ENCODE peak calls at places on chromosomes 7 and 10, in seven cellular contexts. B, Q, A, C, U, T and W are unnamed samples. For H3K79me2, the result is how much of the 10 kb centered on the place peaks cover.

GRCh38 chr10:130471486-130471885 is 335.3 kb downstream of the GLRX3 start:
- DNase-seq in B (no peak), Q (no peak), A (no peak), C (no peak), U (no peak), T (no peak), W (no peak)

GRCh38 chr7:191105-192034 is 1.0 kb upstream of the FAM20C start:
- DNase-seq in B (peak), Q (no peak), A (peak), C (no peak), U (no peak), T (peak), W (peak)

GRCh38 chr7:28536259-28536658 is 123.9 kb downstream of the CREB5 start:
- DNase-seq in B (no peak), Q (peak), A (peak), C (peak), U (no peak), T (peak), W (peak)

GRCh38 chr10:25867321-25867720 is 66.7 kb upstream of the MYO3A start:
- DNase-seq in B (no peak), Q (no peak), A (peak), C (no peak), U (no peak), T (no peak), W (no peak)

GRCh38 chr7:32142649-32143048 is 72.4 kb upstream of the PDE1C start:
- DNase-seq in B (no peak), Q (no peak), A (peak), C (no peak), U (no peak), T (no peak), W (no peak)

GRCh38 chr7:69992938-69993337 is 394.7 kb downstream of the AUTS2 start:
- DNase-seq in B (no peak), Q (no peak), A (no peak), C (no peak), U (no peak), T (no peak), W (no peak)

GRCh38 chr7:157458254-157458633 is 121.4 kb downstream of the DNAJB6 start:
- DNase-seq in B (no peak), Q (no peak), A (no peak), C (peak), U (no peak), T (no peak), W (no peak)

GRCh38 chr7:47480576-47481538 is 101.1 kb downstream of the TNS3 start:
- DNase-seq in B (no peak), Q (peak), A (no peak), C (no peak), U (peak), T (no peak), W (peak)

GRCh38 chr7:79982151-79982770 is 152.4 kb upstream of the GNAI1 start:
- DNase-seq in B (peak), Q (no peak), A (peak), C (no peak), U (no peak), T (no peak), W (no peak)

GRCh38 chr10:117830832-117831231 is 215.9 kb downstream of the RAB11FIP2 start:
- DNase-seq in B (no peak), Q (peak), A (no peak), C (no peak), U (no peak), T (no peak), W (peak)

GRCh38 chr7:114085592-114086490 is 167.0 kb upstream of the PPP1R3A start:
- DNase-seq in B (peak), Q (peak), A (peak), C (peak), U (no peak), T (peak), W (peak)

GRCh38 chr7:151699920-151700319 is 177.0 kb downstream of the PRKAG2 start:
- DNase-seq in B (no peak), Q (no peak), A (peak), C (no peak), U (no peak), T (no peak), W (no peak)

GRCh38 chr7:141700848-141701371 is 1.1 kb downstream of the DENND11 start:
- DNase-seq in B (peak), Q (peak), A (peak), C (no peak), U (no peak), T (no peak), W (no peak)

GRCh38 chr7:37832194-37832593 is 16.2 kb upstream of the NME8 start:
- DNase-seq in B (peak), Q (no peak), A (peak), C (no peak), U (no peak), T (peak), W (no peak)

GRCh38 chr7:907158-907980 is 31.0 kb downstream of the GET4 start:
- DNase-seq in B (no peak), Q (no peak), A (peak), C (no peak), U (no peak), T (no peak), W (no peak)

GRCh38 chr10:111076682-111077661 is at the start of gene ADRA2A:
- DNase-seq in B (peak), Q (peak), A (peak), C (no peak), U (no peak), T (peak), W (peak)

GRCh38 chr7:155857141-155857540 is 44.9 kb upstream of the SHH start:
- DNase-seq in B (no peak), Q (no peak), A (no peak), C (no peak), U (no peak), T (no peak), W (no peak)

GRCh38 chr7:50587737-50588136 is 22.5 kb upstream of the DDC start:
- DNase-seq in B (no peak), Q (no peak), A (no peak), C (no peak), U (no peak), T (no peak), W (no peak)

GRCh38 chr7:135716677-135717238 is 11.2 kb downstream of the SLC13A4 start:
- DNase-seq in B (peak), Q (no peak), A (peak), C (peak), U (no peak), T (no peak), W (no peak)

GRCh38 chr10:33143160-33143728 is 185.2 kb upstream of the ITGB1 start:
- DNase-seq in B (no peak), Q (no peak), A (peak), C (no peak), U (no peak), T (no peak), W (no peak)

GRCh38 chr7:94907420-94908203 is at the start of gene PPP1R9A:
- DNase-seq in B (peak), Q (peak), A (peak), C (no peak), U (no peak), T (peak), W (peak)

GRCh38 chr10:130127612-130128607 is 8.3 kb upstream of the GLRX3 start:
- DNase-seq in B (peak), Q (peak), A (peak), C (no peak), U (peak), T (peak), W (peak)

GRCh38 chr7:26060713-26061339 is 91.2 kb upstream of the NFE2L3 start:
- DNase-seq in B (no peak), Q (no peak), A (no peak), C (no peak), U (no peak), T (no peak), W (no peak)
- H3K4me2 ChIP-seq in B (no peak), Q (peak), A (no peak), C (no peak), U (no peak), T (no peak), W (no peak)

GRCh38 chr7:130947792-130948580 is 214.0 kb upstream of the KLF14 start:
- DNase-seq in B (no peak), Q (no peak), A (no peak), C (no peak), U (no peak), T (no peak), W (no peak)
- H2AFZ ChIP-seq in B (no peak), Q (no peak), A (no peak), C (no peak), U (no peak), T (no peak), W (no peak)

GRCh38 chr10:35331894-35332640 is 4.2 kb upstream of the CCNY start:
- DNase-seq in B (no peak), Q (no peak), A (peak), C (peak), U (no peak), T (peak), W (no peak)
- H3K79me2 ChIP-seq in B (half or more), Q (under half), A (half or more), C (half or more), U (under half), T (half or more), W (half or more)

GRCh38 chr10:116669080-116669479 is 48.3 kb downstream of the PNLIPRP2 start:
- DNase-seq in B (no peak), Q (no peak), A (peak), C (no peak), U (no peak), T (no peak), W (no peak)
- H3K4me2 ChIP-seq in B (no peak), Q (peak), A (no peak), C (no peak), U (no peak), T (peak), W (peak)

GRCh38 chr7:76303057-76303828 is 770 bp downstream of the HSPB1 start:
- DNase-seq in B (peak), Q (peak), A (peak), C (peak), U (peak), T (peak), W (peak)

GRCh38 chr7:76303829-76304505 is 1.5 kb downstream of the HSPB1 start:
- DNase-seq in B (no peak), Q (no peak), A (peak), C (peak), U (no peak), T (peak), W (no peak)

GRCh38 chr7:76300210-76300731 is 2.2 kb upstream of the HSPB1 start:
- DNase-seq in B (no peak), Q (no peak), A (peak), C (peak), U (no peak), T (peak), W (no peak)

GRCh38 chr7:76301000-76301399 is 1.5 kb upstream of the HSPB1 start:
- DNase-seq in B (no peak), Q (no peak), A (no peak), C (no peak), U (no peak), T (no peak), W (no peak)

GRCh38 chr7:76302299-76303056 is at the start of gene HSPB1:
- DNase-seq in B (peak), Q (peak), A (peak), C (peak), U (peak), T (peak), W (peak)
- H2AFZ ChIP-seq in B (peak), Q (peak), A (peak), C (peak), U (peak), T (peak), W (peak)

DNA sequence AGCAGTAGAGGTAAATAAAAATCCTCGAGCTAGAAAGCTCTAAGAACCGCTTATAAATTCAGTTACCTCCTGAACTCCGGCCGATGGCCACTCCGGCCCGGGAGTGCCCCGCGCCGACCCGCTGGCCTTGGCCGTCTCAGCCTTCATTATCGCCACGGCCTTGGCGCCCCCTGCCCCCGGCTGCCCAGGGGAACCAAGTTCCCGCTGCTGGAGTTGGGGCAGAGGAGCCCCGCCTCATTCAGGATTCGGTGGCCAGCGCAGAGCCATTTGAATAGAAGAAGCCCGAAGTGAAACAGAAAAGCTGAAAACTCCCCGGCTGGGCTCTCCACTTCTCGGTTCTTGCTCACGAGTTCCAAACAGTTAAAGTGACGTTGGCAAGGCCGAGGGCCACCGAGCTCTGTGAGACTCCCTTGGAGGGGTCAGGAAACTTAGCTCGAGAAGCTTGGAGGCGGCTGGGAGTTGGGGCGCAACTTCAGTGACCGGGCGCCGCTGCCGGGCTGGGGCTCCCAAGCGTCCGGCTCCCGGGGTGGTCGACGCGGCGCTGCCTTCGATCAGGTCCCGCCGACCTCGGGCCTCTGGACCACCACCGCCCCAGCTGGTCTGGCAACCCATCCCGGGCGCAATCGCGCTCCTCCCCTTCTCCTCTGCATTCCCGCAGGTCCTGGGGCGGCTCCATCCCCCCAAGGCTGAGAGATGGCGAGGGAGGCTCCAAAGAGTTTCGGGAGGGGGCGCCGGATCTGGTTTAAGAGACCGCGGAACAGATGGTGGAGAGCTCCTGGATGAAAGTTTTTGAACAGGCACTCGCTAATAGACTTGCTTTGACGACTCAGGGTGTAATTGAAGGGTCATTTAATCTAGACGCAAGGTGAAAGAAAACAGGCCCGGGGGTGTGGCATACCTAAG is 5.8 kb upstream of the FEZF1 start:
- DNase-seq in B (no peak), Q (peak), A (peak), C (no peak), U (no peak), T (peak), W (peak)
- H3K79me2 ChIP-seq in B (under half), Q (under half), A (under half), C (under half), U (under half), T (under half), W (half or more)

DNA sequence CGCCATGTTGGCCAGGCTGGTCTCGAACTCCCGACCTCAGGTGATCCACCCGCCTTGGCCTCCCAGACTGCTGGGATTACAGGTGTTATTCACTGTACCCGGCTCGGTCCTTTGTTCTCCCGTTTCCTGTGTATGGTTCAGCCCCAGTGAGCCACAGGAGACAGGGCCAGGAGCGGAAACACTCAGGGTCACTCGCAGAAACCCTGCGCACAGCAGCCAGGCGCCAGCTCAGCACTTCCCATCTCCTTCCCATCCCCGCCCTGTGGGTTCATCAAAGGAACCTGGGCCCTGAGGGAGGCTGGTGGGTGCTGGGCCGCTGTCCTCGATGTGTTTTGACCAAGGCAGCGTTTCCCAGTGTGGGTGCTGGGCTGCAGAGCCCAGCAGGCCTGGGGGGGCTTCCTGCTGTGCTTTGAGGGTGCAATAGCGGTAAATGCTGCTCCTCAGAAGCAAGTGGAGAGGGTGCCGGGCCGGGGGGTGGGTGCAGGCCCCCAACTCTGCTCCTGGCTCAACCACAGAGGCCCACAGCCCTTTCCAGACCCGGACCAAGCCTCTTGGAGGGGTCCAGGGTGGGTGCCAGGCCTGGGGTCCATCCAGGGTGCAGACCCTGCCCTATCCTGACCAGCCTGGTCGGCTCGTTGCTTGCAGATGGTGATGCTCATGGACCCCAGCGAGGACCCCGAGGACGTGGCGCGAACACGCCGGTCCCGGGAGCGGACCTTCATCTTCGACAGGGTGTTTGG is 15.3 kb upstream of the CHST12 start:
- DNase-seq in B (no peak), Q (no peak), A (no peak), C (no peak), U (no peak), T (no peak), W (no peak)
- H3K4me2 ChIP-seq in B (no peak), Q (no peak), A (no peak), C (no peak), U (no peak), T (no peak), W (no peak)

GRCh38 chr10:62037166-62037831 is 135.8 kb downstream of the ARID5B start:
- DNase-seq in B (no peak), Q (no peak), A (peak), C (peak), U (no peak), T (no peak), W (no peak)
- H2AFZ ChIP-seq in B (peak), Q (no peak), A (no peak), C (peak), U (no peak), T (no peak), W (no peak)

DNA sequence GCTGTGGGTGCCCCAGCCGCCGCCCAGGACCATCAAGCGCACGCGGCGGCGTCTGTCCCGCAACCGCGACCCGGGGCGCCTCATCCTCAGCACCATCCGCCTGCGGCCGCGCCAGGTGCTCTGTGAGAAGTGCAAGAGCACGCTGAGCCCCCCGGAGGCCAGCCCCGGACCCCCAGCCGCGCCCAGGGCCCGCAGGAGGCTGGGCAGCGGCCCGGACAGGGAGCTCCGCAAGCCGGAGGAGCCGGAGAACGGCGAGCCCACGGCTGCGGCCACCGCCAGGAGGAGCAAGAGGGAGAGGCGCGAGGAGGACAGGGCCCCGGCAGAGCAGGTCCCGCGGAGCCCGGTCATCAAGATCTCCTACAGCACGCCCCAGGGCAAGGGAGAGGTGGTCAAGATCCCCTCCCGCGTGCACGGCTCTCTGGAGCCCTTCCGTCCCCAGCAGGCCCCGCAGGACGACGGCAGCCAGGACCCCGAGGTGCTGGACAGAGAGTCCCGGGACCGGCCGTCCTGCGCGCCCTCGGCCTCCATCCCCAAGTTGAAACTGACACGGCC is 8.0 kb downstream of the PWWP2B start:
- DNase-seq in B (no peak), Q (peak), A (no peak), C (no peak), U (no peak), T (no peak), W (peak)
- H3K79me2 ChIP-seq in B (under half), Q (under half), A (under half), C (under half), U (under half), T (half or more), W (under half)